ENCODE peak calls at places on chromosomes 2 and 18, in eight cellular contexts. One of them, this sample, is unnamed.

GRCh38 chr2:174350018-174350417 is 15.3 kb downstream of the SP9 start:
- DNase-seq in tibial artery: no peak
- DNase-seq in stimulated activated CD8-positive, alpha-beta memory T cell treated with anti-CD3 and anti-CD28 coated beads, Interleukin-15, amount 100 ng/mL, for 24 hours: no peak
- DNase-seq in GM23248: peak
- DNase-seq in ureter: no peak
- DNase-seq in activated CD4-positive, alpha-beta T cell treated with anti-CD3 and anti-CD28 coated beads for 36 hours: no peak
- DNase-seq in SW480: peak
- DNase-seq in dorsolateral prefrontal cortex: no peak
- DNase-seq in this sample: no peak

GRCh38 chr18:71027531-71027930 is 738.7 kb downstream of the SOCS6 start:
- DNase-seq in SW480: no peak
- DNase-seq in ureter: no peak
- DNase-seq in stimulated activated CD8-positive, alpha-beta memory T cell treated with anti-CD3 and anti-CD28 coated beads, Interleukin-15, amount 100 ng/mL, for 24 hours: no peak
- DNase-seq in dorsolateral prefrontal cortex: no peak
- DNase-seq in tibial artery: no peak
- DNase-seq in activated CD4-positive, alpha-beta T cell treated with anti-CD3 and anti-CD28 coated beads for 36 hours: no peak
- DNase-seq in GM23248: no peak
- DNase-seq in this sample: no peak

GRCh38 chr2:74924463-74925265 is 33.8 kb upstream of the POLE4 start:
- DNase-seq in tibial artery: no peak
- DNase-seq in SW480: no peak
- DNase-seq in dorsolateral prefrontal cortex: no peak
- DNase-seq in activated CD4-positive, alpha-beta T cell treated with anti-CD3 and anti-CD28 coated beads for 36 hours: no peak
- DNase-seq in stimulated activated CD8-positive, alpha-beta memory T cell treated with anti-CD3 and anti-CD28 coated beads, Interleukin-15, amount 100 ng/mL, for 24 hours: no peak
- DNase-seq in ureter: no peak
- DNase-seq in GM23248: no peak
- DNase-seq in this sample: no peak

GRCh38 chr2:202375006-202375610 is 1.0 kb upstream of the BMPR2 start:
- DNase-seq in SW480: peak
- DNase-seq in GM23248: peak
- DNase-seq in dorsolateral prefrontal cortex: no peak
- DNase-seq in activated CD4-positive, alpha-beta T cell treated with anti-CD3 and anti-CD28 coated beads for 36 hours: peak
- DNase-seq in stimulated activated CD8-positive, alpha-beta memory T cell treated with anti-CD3 and anti-CD28 coated beads, Interleukin-15, amount 100 ng/mL, for 24 hours: no peak
- DNase-seq in ureter: peak
- DNase-seq in tibial artery: peak
- DNase-seq in this sample: no peak

GRCh38 chr2:9971105-9971818 is 19.8 kb downstream of the GRHL1 start:
- DNase-seq in activated CD4-positive, alpha-beta T cell treated with anti-CD3 and anti-CD28 coated beads for 36 hours: no peak
- DNase-seq in ureter: no peak
- DNase-seq in SW480: no peak
- DNase-seq in stimulated activated CD8-positive, alpha-beta memory T cell treated with anti-CD3 and anti-CD28 coated beads, Interleukin-15, amount 100 ng/mL, for 24 hours: no peak
- DNase-seq in GM23248: peak
- DNase-seq in dorsolateral prefrontal cortex: no peak
- DNase-seq in tibial artery: no peak
- DNase-seq in this sample: no peak

GRCh38 chr2:29920130-29920577 is 1.2 kb downstream of the ALK start:
- DNase-seq in ureter: peak
- DNase-seq in activated CD4-positive, alpha-beta T cell treated with anti-CD3 and anti-CD28 coated beads for 36 hours: peak
- DNase-seq in GM23248: peak
- DNase-seq in stimulated activated CD8-positive, alpha-beta memory T cell treated with anti-CD3 and anti-CD28 coated beads, Interleukin-15, amount 100 ng/mL, for 24 hours: no peak
- DNase-seq in tibial artery: peak
- DNase-seq in dorsolateral prefrontal cortex: no peak
- DNase-seq in SW480: no peak
- DNase-seq in this sample: no peak

GRCh38 chr2:102114290-102114721 is 28.2 kb upstream of the IL1R1 start:
- DNase-seq in SW480: no peak
- DNase-seq in ureter: no peak
- DNase-seq in stimulated activated CD8-positive, alpha-beta memory T cell treated with anti-CD3 and anti-CD28 coated beads, Interleukin-15, amount 100 ng/mL, for 24 hours: no peak
- DNase-seq in tibial artery: no peak
- DNase-seq in activated CD4-positive, alpha-beta T cell treated with anti-CD3 and anti-CD28 coated beads for 36 hours: peak
- DNase-seq in dorsolateral prefrontal cortex: no peak
- DNase-seq in GM23248: no peak
- DNase-seq in this sample: no peak

GRCh38 chr2:174775586-174775985 is 11.3 kb upstream of the CHRNA1 start:
- DNase-seq in dorsolateral prefrontal cortex: no peak
- DNase-seq in activated CD4-positive, alpha-beta T cell treated with anti-CD3 and anti-CD28 coated beads for 36 hours: no peak
- DNase-seq in GM23248: peak
- DNase-seq in tibial artery: no peak
- DNase-seq in SW480: peak
- DNase-seq in stimulated activated CD8-positive, alpha-beta memory T cell treated with anti-CD3 and anti-CD28 coated beads, Interleukin-15, amount 100 ng/mL, for 24 hours: no peak
- DNase-seq in ureter: no peak
- DNase-seq in this sample: no peak

GRCh38 chr2:44247924-44248323 is 27.4 kb upstream of the SLC3A1 start:
- DNase-seq in stimulated activated CD8-positive, alpha-beta memory T cell treated with anti-CD3 and anti-CD28 coated beads, Interleukin-15, amount 100 ng/mL, for 24 hours: no peak
- DNase-seq in ureter: no peak
- DNase-seq in GM23248: no peak
- DNase-seq in dorsolateral prefrontal cortex: no peak
- DNase-seq in tibial artery: no peak
- DNase-seq in activated CD4-positive, alpha-beta T cell treated with anti-CD3 and anti-CD28 coated beads for 36 hours: no peak
- DNase-seq in SW480: no peak
- DNase-seq in this sample: no peak

GRCh38 chr2:3598197-3598910 is 3.4 kb downstream of the COLEC11 start:
- DNase-seq in tibial artery: no peak
- DNase-seq in ureter: no peak
- DNase-seq in SW480: no peak
- DNase-seq in activated CD4-positive, alpha-beta T cell treated with anti-CD3 and anti-CD28 coated beads for 36 hours: no peak
- DNase-seq in GM23248: no peak
- DNase-seq in dorsolateral prefrontal cortex: no peak
- DNase-seq in stimulated activated CD8-positive, alpha-beta memory T cell treated with anti-CD3 and anti-CD28 coated beads, Interleukin-15, amount 100 ng/mL, for 24 hours: no peak
- DNase-seq in this sample: no peak

GRCh38 chr2:37635359-37636208 is 35.9 kb downstream of the CDC42EP3 start:
- DNase-seq in GM23248: peak
- DNase-seq in tibial artery: peak
- DNase-seq in SW480: no peak
- DNase-seq in stimulated activated CD8-positive, alpha-beta memory T cell treated with anti-CD3 and anti-CD28 coated beads, Interleukin-15, amount 100 ng/mL, for 24 hours: no peak
- DNase-seq in activated CD4-positive, alpha-beta T cell treated with anti-CD3 and anti-CD28 coated beads for 36 hours: peak
- DNase-seq in ureter: no peak
- DNase-seq in dorsolateral prefrontal cortex: no peak
- DNase-seq in this sample: peak

GRCh38 chr18:48836806-48837615 is 113.8 kb downstream of the SMAD7 start:
- DNase-seq in activated CD4-positive, alpha-beta T cell treated with anti-CD3 and anti-CD28 coated beads for 36 hours: no peak
- DNase-seq in ureter: no peak
- DNase-seq in stimulated activated CD8-positive, alpha-beta memory T cell treated with anti-CD3 and anti-CD28 coated beads, Interleukin-15, amount 100 ng/mL, for 24 hours: no peak
- DNase-seq in GM23248: no peak
- DNase-seq in tibial artery: peak
- DNase-seq in dorsolateral prefrontal cortex: peak
- DNase-seq in SW480: no peak
- DNase-seq in this sample: no peak

GRCh38 chr2:83584674-83585073 is 874.4 kb downstream of the SUCLG1 start:
- DNase-seq in GM23248: peak
- DNase-seq in dorsolateral prefrontal cortex: no peak
- DNase-seq in ureter: no peak
- DNase-seq in stimulated activated CD8-positive, alpha-beta memory T cell treated with anti-CD3 and anti-CD28 coated beads, Interleukin-15, amount 100 ng/mL, for 24 hours: no peak
- DNase-seq in SW480: no peak
- DNase-seq in tibial artery: no peak
- DNase-seq in activated CD4-positive, alpha-beta T cell treated with anti-CD3 and anti-CD28 coated beads for 36 hours: no peak
- DNase-seq in this sample: no peak

GRCh38 chr2:71070294-71071025 is 2.0 kb downstream of the NAGK start:
- DNase-seq in SW480: peak
- DNase-seq in GM23248: peak
- DNase-seq in tibial artery: no peak
- DNase-seq in activated CD4-positive, alpha-beta T cell treated with anti-CD3 and anti-CD28 coated beads for 36 hours: peak
- DNase-seq in stimulated activated CD8-positive, alpha-beta memory T cell treated with anti-CD3 and anti-CD28 coated beads, Interleukin-15, amount 100 ng/mL, for 24 hours: no peak
- DNase-seq in dorsolateral prefrontal cortex: no peak
- DNase-seq in ureter: no peak
- DNase-seq in this sample: peak